ENCODE peak calls at places on chromosomes 13 and 19, in ten cellular contexts. W is A549, O is psoas muscle, F is right lobe of liver, H is heart left ventricle, T is cardiac muscle cell, U is lower lobe of right lung, V is hepatocyte, N is fibroblast of lung, J is adrenal gland. K is an unnamed sample.

GRCh38 chr13:83496501-83496900 is 385.8 kb downstream of the SLITRK1 start:
- DNase-seq in O (no peak), F (no peak), V (no peak), U (no peak), J (no peak), W (no peak), H (no peak), T (no peak), N (no peak), K (no peak)

GRCh38 chr13:74687452-74688180 is 553.4 kb upstream of the KLF12 start:
- DNase-seq in N (no peak), W (no peak), H (peak; percentile 52), O (no peak), V (no peak), F (peak; percentile 46), T (no peak), J (peak; percentile 61), U (no peak), K (no peak)

GRCh38 chr19:54803410-54803809 is at the start of gene KIR2DL4:
- DNase-seq in H (no peak), U (no peak), F (no peak), O (no peak), W (no peak), T (no peak), N (no peak), V (no peak), J (no peak), K (no peak)

GRCh38 chr13:22455036-22455435 is 725.7 kb upstream of the SGCG start:
- DNase-seq in F (no peak), T (no peak), N (no peak), H (no peak), O (no peak), W (no peak), J (no peak), V (no peak), U (no peak), K (no peak)

GRCh38 chr13:51520524-51520923 is 63.7 kb upstream of the WDFY2 start:
- DNase-seq in J (no peak), U (no peak), N (peak; percentile 64), O (no peak), V (peak; percentile 24), F (peak; percentile 86), H (no peak), W (peak; percentile 56), T (peak; percentile 68), K (peak; percentile 11)

GRCh38 chr13:35179494-35179893 is 237.4 kb downstream of the NBEA start:
- DNase-seq in T (peak; percentile 60), H (no peak), U (no peak), O (no peak), W (no peak), V (no peak), F (no peak), J (no peak), N (no peak), K (no peak)

GRCh38 chr13:98466634-98467236 is 110.2 kb downstream of the STK24 start:
- DNase-seq in J (peak; percentile 46), T (peak; percentile 53), V (no peak), F (no peak), H (no peak), W (peak; percentile 55), U (no peak), O (no peak), N (peak; percentile 57), K (no peak)

GRCh38 chr19:54364775-54365257 is at the start of gene LAIR1:
- DNase-seq in U (peak; percentile 74), J (no peak), W (no peak), O (peak; percentile 61), T (peak; percentile 22), N (no peak), F (no peak), H (peak; percentile 15), V (no peak), K (no peak)

GRCh38 chr13:73661687-73662425 is 472.3 kb downstream of the KLF12 start:
- DNase-seq in U (no peak), O (no peak), T (peak; percentile 16), F (no peak), H (no peak), N (no peak), W (no peak), V (no peak), J (no peak), K (no peak)

GRCh38 chr19:42279902-42280760 is 11.1 kb downstream of the CIC start:
- DNase-seq in U (peak; percentile 89), F (peak; percentile 91), V (peak; percentile 93), J (peak; percentile 94), O (peak; percentile 93), T (peak; percentile 94), H (peak; percentile 95), N (peak; percentile 90), W (peak; percentile 96), K (peak; percentile 89)

GRCh38 chr19:42279148-42279901 is 10.3 kb downstream of the CIC start:
- DNase-seq in O (no peak), H (no peak), T (no peak), N (no peak), U (no peak), V (no peak), J (peak; percentile 14), W (no peak), F (no peak), K (no peak)

GRCh38 chr19:42276284-42276683 is 7.2 kb downstream of the CIC start:
- DNase-seq in F (no peak), W (no peak), J (no peak), H (no peak), V (no peak), U (no peak), N (no peak), T (no peak), O (no peak), K (no peak)

GRCh38 chr19:42276821-42277220 is 7.8 kb downstream of the CIC start:
- DNase-seq in F (no peak), H (no peak), V (no peak), W (no peak), U (no peak), J (no peak), O (no peak), N (no peak), T (no peak), K (no peak)

DNA sequence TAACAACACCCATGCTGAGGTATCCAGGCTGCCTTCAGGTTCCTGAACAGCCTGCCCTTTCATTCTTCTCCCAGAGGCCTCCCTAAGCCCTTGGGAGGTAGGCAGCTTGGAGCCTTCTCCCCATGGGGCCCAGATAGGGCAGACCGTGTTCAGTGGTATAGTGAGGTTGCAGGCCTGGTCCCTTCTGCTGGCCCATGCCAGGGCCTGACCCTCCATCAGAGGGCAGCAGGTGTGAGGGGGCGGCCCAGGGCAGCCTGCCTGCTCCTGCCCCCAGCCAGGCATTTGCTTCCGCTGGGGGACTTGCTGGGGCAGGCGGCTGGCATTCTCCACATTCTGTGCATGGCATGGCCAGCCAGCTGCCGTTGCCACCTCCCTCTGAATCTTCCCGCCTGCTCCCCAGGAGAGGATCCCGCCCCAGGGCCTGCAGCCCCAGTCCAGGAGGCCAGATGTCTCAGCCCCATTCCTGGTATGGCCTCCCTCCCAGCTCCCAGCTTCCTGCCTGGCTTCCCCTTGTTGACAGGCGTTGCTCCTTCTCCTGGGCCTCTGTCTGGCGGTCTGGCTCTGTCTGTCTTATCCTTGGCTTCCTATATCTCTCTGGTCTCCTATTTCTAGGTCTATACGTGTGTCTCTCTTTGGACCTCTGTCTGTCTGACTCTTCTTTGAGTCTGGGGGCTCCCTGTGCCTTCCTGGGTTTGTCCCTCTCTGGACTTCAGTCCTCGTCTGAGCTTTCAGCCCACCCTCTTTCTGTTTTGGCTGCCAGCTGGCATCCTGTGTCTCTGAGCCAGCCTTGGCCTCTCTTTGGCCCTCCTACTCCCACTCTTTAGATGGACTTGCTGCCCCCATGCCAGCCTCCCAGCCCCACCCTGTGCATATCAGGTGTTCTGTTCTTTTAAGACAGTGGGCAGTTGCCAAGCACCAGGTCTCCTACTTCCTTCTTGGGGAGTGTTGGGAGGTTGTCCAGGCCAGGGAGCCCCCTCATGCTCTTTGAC is 9.1 kb downstream of the CIC start:
- DNase-seq in V (peak; percentile 47), U (no peak), T (peak; percentile 66), N (no peak), O (peak; percentile 53), H (no peak), J (peak; percentile 43), F (no peak), W (no peak), K (no peak)
- H3K4me1 ChIP-seq in V (peaks cover 49% of the 10 kb centered on the region), U (peaks cover 73% of the 10 kb centered on the region), T (peaks cover 42% of the 10 kb centered on the region), N (peaks cover 30% of the 10 kb centered on the region), O (peaks cover 73% of the 10 kb centered on the region), H (peaks cover 61% of the 10 kb centered on the region), J (peaks cover 60% of the 10 kb centered on the region), F (no peaks in the 10 kb centered on the region), W (peaks cover 45% of the 10 kb centered on the region), K (peaks cover 45% of the 10 kb centered on the region)

GRCh38 chr13:100854091-100854490 is 179.5 kb upstream of the TMTC4 start:
- DNase-seq in N (no peak), F (no peak), O (no peak), J (no peak), T (no peak), V (no peak), W (no peak), H (no peak), U (no peak), K (no peak)

GRCh38 chr13:100848304-100848703 is 173.7 kb upstream of the TMTC4 start:
- DNase-seq in O (no peak), V (no peak), N (no peak), F (no peak), U (no peak), W (no peak), J (no peak), H (no peak), T (no peak), K (no peak)

GRCh38 chr13:100855151-100855550 is 180.6 kb upstream of the TMTC4 start:
- DNase-seq in O (no peak), J (no peak), U (no peak), V (no peak), N (no peak), H (no peak), F (no peak), W (no peak), T (no peak), K (no peak)

GRCh38 chr13:100852146-100852545 is 177.6 kb upstream of the TMTC4 start:
- DNase-seq in J (no peak), N (no peak), V (no peak), T (no peak), H (no peak), U (no peak), F (peak; percentile 67), W (no peak), O (no peak), K (no peak)
- H3K27ac ChIP-seq in J (no peak overlapping the region), N (no peak overlapping the region), V (no peak overlapping the region), T (no peak overlapping the region), H (no peak overlapping the region), U (no peak overlapping the region), F (peak overlapping the region; percentile 77), W (no peak overlapping the region), O (no peak overlapping the region), K (no peak overlapping the region)

DNA sequence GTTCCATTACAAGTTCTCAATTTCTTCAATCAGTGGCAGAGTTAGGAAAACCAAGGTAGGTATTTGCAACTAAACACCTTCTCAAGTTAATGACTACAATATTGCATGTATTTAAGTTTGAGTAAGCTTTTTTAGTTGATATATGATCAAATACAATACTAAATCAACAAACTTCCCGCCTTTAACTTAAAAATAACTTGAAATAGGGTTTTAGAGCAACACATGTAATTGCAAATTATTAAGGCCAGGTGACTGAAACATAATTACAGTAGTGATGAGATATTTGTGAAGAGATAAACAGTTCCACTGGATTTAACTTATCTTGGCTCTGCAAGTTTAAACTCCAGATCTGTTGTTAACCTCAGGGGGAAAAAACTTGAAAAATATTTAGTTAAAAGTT is 3.8 kb downstream of the DACH1 start:
- DNase-seq in W (no peak), H (no peak), V (no peak), T (no peak), F (no peak), J (no peak), N (no peak), U (no peak), O (no peak), K (no peak)
- H3K4me1 ChIP-seq in W (peaks cover 11% of the 10 kb centered on the region), H (peaks cover 7% of the 10 kb centered on the region), V (no peaks in the 10 kb centered on the region), T (peaks cover 3% of the 10 kb centered on the region), F (no peaks in the 10 kb centered on the region), J (peaks cover 11% of the 10 kb centered on the region), N (no peaks in the 10 kb centered on the region), U (peaks cover 16% of the 10 kb centered on the region), O (no peaks in the 10 kb centered on the region), K (peaks cover 4% of the 10 kb centered on the region)

GRCh38 chr19:18058208-18059009 is 28.3 kb downstream of the IL12RB1 start:
- DNase-seq in N (peak; percentile 76), F (peak; percentile 81), T (peak; percentile 86), V (peak; percentile 89), H (peak; percentile 84), W (peak; percentile 68), U (peak; percentile 86), O (peak; percentile 90), J (peak; percentile 75), K (peak; percentile 81)
- H3K27ac ChIP-seq in N (no peak overlapping the region), F (peak overlapping the region; percentile 70), T (no peak overlapping the region), V (peak overlapping the region; percentile 26), H (peak overlapping the region; percentile 87), W (peak overlapping the region; percentile 90), U (peak overlapping the region; percentile 82), O (peak overlapping the region; percentile 85), J (peak overlapping the region; percentile 58), K (peak overlapping the region; percentile 86)